ENCODE peak calls at places on chromosomes 4 and X, in nine cellular contexts. F is keratinocyte, W is lung, G is neural progenitor cell, L is stomach, I is body of pancreas, P is HepG2, J is pancreas, M is suprapubic skin. K is an unnamed sample.

GRCh38 chr4:56301181-56302076 is 85.9 kb downstream of the AASDH start:
- DNase-seq in J (peak; percentile 49), M (no peak), F (peak; percentile 59), G (peak; percentile 84), I (peak; percentile 69), P (peak; percentile 67), L (peak; percentile 74), W (peak; percentile 61), K (peak; percentile 85)

GRCh38 chr4:142336251-142336934 is 509.7 kb downstream of the INPP4B start:
- DNase-seq in G (peak; percentile 9), W (no peak), J (no peak), I (no peak), P (no peak), L (no peak), M (no peak), F (no peak), K (no peak)

GRCh38 chrX:76555816-76556215 is 128.3 kb downstream of the MAGEE1 start:
- DNase-seq in F (no peak), I (no peak), J (no peak), G (peak; percentile 78), W (no peak), P (peak; percentile 41), L (no peak), M (no peak), K (peak; percentile 1)

GRCh38 chr4:75142850-75143249 is 209.9 kb downstream of the PARM1 start:
- DNase-seq in P (no peak), G (no peak), F (peak; percentile 13), I (no peak), L (no peak), J (no peak), M (no peak), W (no peak), K (no peak)

GRCh38 chrX:19889582-19890342 is 2.4 kb upstream of the SH3KBP1 start:
- DNase-seq in W (no peak), I (no peak), F (no peak), M (no peak), G (peak; percentile 15), P (peak; percentile 88), J (no peak), L (no peak), K (no peak)

GRCh38 chr4:158538176-158538575 is 16.5 kb downstream of the RXFP1 start:
- DNase-seq in M (no peak), J (no peak), I (no peak), L (no peak), W (no peak), F (no peak), G (no peak), P (no peak), K (no peak)

GRCh38 chr4:18670034-18670433 is 648.5 kb upstream of the LCORL start:
- DNase-seq in L (no peak), G (no peak), P (no peak), F (no peak), I (no peak), M (no peak), W (no peak), J (no peak), K (no peak)

GRCh38 chr4:153464068-153464467 is 2.1 kb upstream of the TMEM131L start:
- DNase-seq in W (no peak), M (no peak), J (no peak), P (no peak), I (no peak), F (no peak), G (no peak), L (no peak), K (no peak)

GRCh38 chrX:43676960-43677582 is 21.0 kb downstream of the MAOA start:
- DNase-seq in W (no peak), F (no peak), P (peak; percentile 77), G (peak; percentile 66), M (no peak), I (peak; percentile 54), J (no peak), L (no peak), K (no peak)

GRCh38 chr4:128512767-128513322 is 225.2 kb upstream of the PGRMC2 start:
- DNase-seq in J (no peak), I (no peak), F (no peak), M (no peak), G (no peak), W (no peak), L (no peak), P (no peak), K (no peak)

GRCh38 chr4:169582203-169582602 is 30.2 kb downstream of the NEK1 start:
- DNase-seq in J (no peak), W (no peak), F (no peak), L (no peak), P (no peak), G (no peak), M (no peak), I (no peak), K (no peak)

GRCh38 chrX:106899841-106900240 is 3.3 kb downstream of the RIPPLY1 start:
- DNase-seq in M (no peak), G (no peak), P (no peak), W (no peak), J (no peak), I (no peak), L (no peak), F (no peak), K (no peak)

GRCh38 chr4:91319869-91320268 is 983.9 kb upstream of the GRID2 start:
- DNase-seq in L (no peak), P (no peak), G (no peak), I (no peak), F (no peak), M (no peak), W (no peak), J (no peak), K (no peak)
- H3K4me3 ChIP-seq in L (no peak overlapping the region), P (no peak overlapping the region), G (no peak overlapping the region), I (no peak overlapping the region), F (no peak overlapping the region), M (no peak overlapping the region), W (no peak overlapping the region), J (no peak overlapping the region), K (no peak overlapping the region)

DNA sequence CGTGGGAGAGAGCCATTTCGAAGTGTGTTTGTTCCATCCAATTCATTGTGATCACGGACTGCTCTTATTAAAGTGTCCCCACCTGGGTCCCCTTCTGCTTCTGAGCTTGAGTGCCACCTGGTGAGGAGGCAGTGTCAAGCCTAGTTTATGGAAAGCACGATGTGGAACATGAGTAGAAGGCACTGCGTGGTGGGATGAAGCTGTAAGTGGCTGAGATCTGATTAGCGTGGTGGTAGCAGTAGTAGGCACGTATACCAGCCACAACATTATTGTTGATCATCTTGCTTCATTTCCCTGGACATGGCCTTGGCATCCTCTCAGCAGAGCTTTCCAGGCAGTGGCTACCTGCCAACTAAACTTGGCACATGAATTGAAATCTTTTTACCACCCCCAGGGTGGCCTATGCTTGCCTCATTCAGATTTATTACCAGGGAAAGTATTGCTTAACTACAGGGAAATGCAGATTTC is 46.4 kb downstream of the GPAT3 start:
- DNase-seq in I (peak; percentile 80), J (peak; percentile 61), M (no peak), G (no peak), F (no peak), L (peak; percentile 54), W (peak; percentile 70), P (no peak), K (peak; percentile 63)
- TF ChIP-seq CTCF in I (no peak), J (no peak), M (no peak), G (no peak), F (no peak), L (no peak), W (no peak), P (peak; percentile 52), K (no peak)

GRCh38 chr4:103085555-103086196 is 9.1 kb upstream of the SLC9B2 start:
- DNase-seq in P (no peak), W (no peak), F (no peak), G (no peak), I (no peak), M (no peak), J (no peak), L (no peak), K (no peak)
- H3K36me3 ChIP-seq in P (peaks cover 3% of the 10 kb centered on the region), W (peaks cover 23% of the 10 kb centered on the region), F (peaks cover 7% of the 10 kb centered on the region), G (no peaks in the 10 kb centered on the region), I (peaks cover 5% of the 10 kb centered on the region), M (peaks cover 70% of the 10 kb centered on the region), J (peaks cover 4% of the 10 kb centered on the region), L (peaks cover 26% of the 10 kb centered on the region), K (no peaks in the 10 kb centered on the region)

GRCh38 chrX:131831185-131831520 is 191.9 kb upstream of the STK26 start:
- DNase-seq in F (no peak), M (no peak), G (no peak), W (no peak), J (no peak), L (no peak), I (no peak), P (no peak), K (no peak)
- H3K4me3 ChIP-seq in F (no peak overlapping the region), M (peak overlapping the region; percentile 20), G (peak overlapping the region; percentile 68), W (no peak overlapping the region), J (no peak overlapping the region), L (no peak overlapping the region), I (no peak overlapping the region), P (peak overlapping the region; percentile 77), K (no peak overlapping the region)

GRCh38 chr4:147090486-147090885 is 144.8 kb upstream of the TTC29 start:
- DNase-seq in I (no peak), L (no peak), J (no peak), W (no peak), M (no peak), F (no peak), G (no peak), P (no peak), K (no peak)

GRCh38 chr4:147093206-147093605 is 147.5 kb upstream of the TTC29 start:
- DNase-seq in W (no peak), P (no peak), G (no peak), F (no peak), I (no peak), J (no peak), L (no peak), M (no peak), K (no peak)

GRCh38 chr4:147096667-147097604 is 151.3 kb upstream of the TTC29 start:
- DNase-seq in J (no peak), M (no peak), L (no peak), W (no peak), G (peak; percentile 60), I (no peak), F (peak; percentile 4), P (peak; percentile 34), K (no peak)

GRCh38 chr4:147094228-147094627 is 148.6 kb upstream of the TTC29 start:
- DNase-seq in W (no peak), F (no peak), J (no peak), M (no peak), G (no peak), I (no peak), L (no peak), P (no peak), K (no peak)
- TF ChIP-seq CTCF in W (no peak), F (peak; percentile 14), J (no peak), M (no peak), G (peak; percentile 47), I (no peak), L (no peak), P (no peak), K (no peak)

GRCh38 chr4:102608190-102608589 is 107.0 kb downstream of the NFKB1 start:
- DNase-seq in M (no peak), G (no peak), I (no peak), W (no peak), L (no peak), P (no peak), J (no peak), F (no peak), K (no peak)
- H3K36me3 ChIP-seq in M (peaks cover 82% of the 10 kb centered on the region), G (no peaks in the 10 kb centered on the region), I (peaks cover 45% of the 10 kb centered on the region), W (peaks cover 33% of the 10 kb centered on the region), L (peaks cover 48% of the 10 kb centered on the region), P (peaks cover 26% of the 10 kb centered on the region), J (peaks cover 22% of the 10 kb centered on the region), F (peaks cover 14% of the 10 kb centered on the region), K (peaks cover 4% of the 10 kb centered on the region)

K was measured in mucosa of descending colon.